ENCODE peak calls at places on chromosomes 16 and 17, in ten cellular contexts. One of them, this sample, is unnamed.

GRCh38 chr17:17512866-17513265 is 16.7 kb upstream of the RASD1 start:
- DNase-seq in stomach: no peak
- DNase-seq in NCI-H345: no peak
- DNase-seq in omental fat pad: no peak
- DNase-seq in NCI-H1105 treated with DMSO at 0.1 percent for 48 hours: no peak
- DNase-seq in A549: no peak
- DNase-seq in G401: no peak
- DNase-seq in CD4-positive, alpha-beta memory T cell: no peak
- DNase-seq in AG09309: no peak
- DNase-seq in NCI-H1694 treated with DMSO at 0.1 percent for 48 hours: no peak
- DNase-seq in this sample: no peak

GRCh38 chr17:7328840-7329359 is at the start of gene NEURL4:
- DNase-seq in stomach: no peak
- DNase-seq in NCI-H345: no peak
- DNase-seq in omental fat pad: no peak
- DNase-seq in NCI-H1105 treated with DMSO at 0.1 percent for 48 hours: no peak
- DNase-seq in A549: no peak
- DNase-seq in G401: no peak
- DNase-seq in CD4-positive, alpha-beta memory T cell: peak; percentile 62
- DNase-seq in AG09309: no peak
- DNase-seq in NCI-H1694 treated with DMSO at 0.1 percent for 48 hours: no peak
- DNase-seq in this sample: no peak

GRCh38 chr16:57608462-57609113 is 19.8 kb upstream of the ADGRG1 start:
- DNase-seq in stomach: no peak
- DNase-seq in NCI-H345: no peak
- DNase-seq in omental fat pad: no peak
- DNase-seq in NCI-H1105 treated with DMSO at 0.1 percent for 48 hours: no peak
- DNase-seq in A549: no peak
- DNase-seq in G401: no peak
- DNase-seq in CD4-positive, alpha-beta memory T cell: no peak
- DNase-seq in AG09309: no peak
- DNase-seq in NCI-H1694 treated with DMSO at 0.1 percent for 48 hours: no peak
- DNase-seq in this sample: no peak

GRCh38 chr17:7217113-7217987 is 2.3 kb downstream of the DLG4 start:
- DNase-seq in stomach: peak; percentile 54
- DNase-seq in NCI-H345: no peak
- DNase-seq in omental fat pad: no peak
- DNase-seq in NCI-H1105 treated with DMSO at 0.1 percent for 48 hours: no peak
- DNase-seq in A549: peak; percentile 74
- DNase-seq in G401: peak; percentile 88
- DNase-seq in CD4-positive, alpha-beta memory T cell: peak; percentile 36
- DNase-seq in AG09309: no peak
- DNase-seq in NCI-H1694 treated with DMSO at 0.1 percent for 48 hours: peak; percentile 19
- DNase-seq in this sample: no peak

GRCh38 chr17:28726396-28726911 is 421 bp upstream of the TLCD1 start:
- DNase-seq in stomach: peak; percentile 69
- DNase-seq in NCI-H345: peak; percentile 77
- DNase-seq in omental fat pad: no peak
- DNase-seq in NCI-H1105 treated with DMSO at 0.1 percent for 48 hours: peak; percentile 56
- DNase-seq in A549: peak; percentile 75
- DNase-seq in G401: peak; percentile 35
- DNase-seq in CD4-positive, alpha-beta memory T cell: peak; percentile 78
- DNase-seq in AG09309: no peak
- DNase-seq in NCI-H1694 treated with DMSO at 0.1 percent for 48 hours: peak; percentile 57
- DNase-seq in this sample: peak; percentile 78

GRCh38 chr16:88197481-88198456 is 185.0 kb upstream of the ZNF469 start:
- DNase-seq in stomach: no peak
- DNase-seq in NCI-H345: peak; percentile 68
- DNase-seq in omental fat pad: no peak
- DNase-seq in NCI-H1105 treated with DMSO at 0.1 percent for 48 hours: no peak
- DNase-seq in A549: no peak
- DNase-seq in G401: no peak
- DNase-seq in CD4-positive, alpha-beta memory T cell: no peak
- DNase-seq in AG09309: no peak
- DNase-seq in NCI-H1694 treated with DMSO at 0.1 percent for 48 hours: no peak
- DNase-seq in this sample: no peak

GRCh38 chr17:7414837-7415236 is 5.3 kb upstream of the SPEM1 start:
- DNase-seq in stomach: no peak
- DNase-seq in NCI-H345: no peak
- DNase-seq in omental fat pad: no peak
- DNase-seq in NCI-H1105 treated with DMSO at 0.1 percent for 48 hours: no peak
- DNase-seq in A549: no peak
- DNase-seq in G401: no peak
- DNase-seq in CD4-positive, alpha-beta memory T cell: no peak
- DNase-seq in AG09309: no peak
- DNase-seq in NCI-H1694 treated with DMSO at 0.1 percent for 48 hours: no peak
- DNase-seq in this sample: no peak

GRCh38 chr16:17374668-17375255 is 96.0 kb downstream of the XYLT1 start:
- DNase-seq in stomach: no peak
- DNase-seq in NCI-H345: no peak
- DNase-seq in omental fat pad: no peak
- DNase-seq in NCI-H1105 treated with DMSO at 0.1 percent for 48 hours: no peak
- DNase-seq in A549: no peak
- DNase-seq in G401: no peak
- DNase-seq in CD4-positive, alpha-beta memory T cell: no peak
- DNase-seq in AG09309: no peak
- DNase-seq in NCI-H1694 treated with DMSO at 0.1 percent for 48 hours: no peak
- DNase-seq in this sample: no peak

GRCh38 chr16:86554599-86554916 is 477 bp downstream of the MTHFSD start:
- DNase-seq in stomach: no peak
- DNase-seq in NCI-H345: no peak
- DNase-seq in omental fat pad: no peak
- DNase-seq in NCI-H1105 treated with DMSO at 0.1 percent for 48 hours: no peak
- DNase-seq in A549: no peak
- DNase-seq in G401: peak; percentile 30
- DNase-seq in CD4-positive, alpha-beta memory T cell: no peak
- DNase-seq in AG09309: no peak
- DNase-seq in NCI-H1694 treated with DMSO at 0.1 percent for 48 hours: no peak
- DNase-seq in this sample: no peak

GRCh38 chr16:31354394-31355291 is at the start of gene ITGAX:
- DNase-seq in stomach: peak; percentile 49
- DNase-seq in NCI-H345: no peak
- DNase-seq in omental fat pad: no peak
- DNase-seq in NCI-H1105 treated with DMSO at 0.1 percent for 48 hours: no peak
- DNase-seq in A549: peak; percentile 35
- DNase-seq in G401: no peak
- DNase-seq in CD4-positive, alpha-beta memory T cell: no peak
- DNase-seq in AG09309: no peak
- DNase-seq in NCI-H1694 treated with DMSO at 0.1 percent for 48 hours: no peak
- DNase-seq in this sample: peak; percentile 76

GRCh38 chr16:1960665-1961630 is 1.6 kb downstream of the NDUFB10 start:
- DNase-seq in stomach: no peak
- DNase-seq in NCI-H345: peak; percentile 68
- DNase-seq in omental fat pad: no peak
- DNase-seq in NCI-H1105 treated with DMSO at 0.1 percent for 48 hours: no peak
- DNase-seq in A549: no peak
- DNase-seq in G401: peak; percentile 56
- DNase-seq in CD4-positive, alpha-beta memory T cell: peak; percentile 63
- DNase-seq in AG09309: no peak
- DNase-seq in NCI-H1694 treated with DMSO at 0.1 percent for 48 hours: peak; percentile 82
- DNase-seq in this sample: no peak

GRCh38 chr16:55189179-55189578 is 134.8 kb upstream of the IRX6 start:
- DNase-seq in stomach: no peak
- DNase-seq in NCI-H345: no peak
- DNase-seq in omental fat pad: no peak
- DNase-seq in NCI-H1105 treated with DMSO at 0.1 percent for 48 hours: peak; percentile 80
- DNase-seq in A549: no peak
- DNase-seq in G401: no peak
- DNase-seq in CD4-positive, alpha-beta memory T cell: no peak
- DNase-seq in AG09309: no peak
- DNase-seq in NCI-H1694 treated with DMSO at 0.1 percent for 48 hours: no peak
- DNase-seq in this sample: no peak